ENCODE peak calls at places on chromosome 1, in eight cellular contexts. R is NCI-H1694 treated with DMSO at 0.1 percent for 48 hours; C is germinal center; P is heart left ventricle; M is CD8-positive, alpha-beta T cell; J is progenitor cell of endocrine pancreas; U is esophagus squamous epithelium; Z is islet precursor cell. K is an unnamed sample.

GRCh38 chr1:205502992-205503391 is 1.5 kb upstream of the CDK18 start:
- DNase-seq in R (no peak), C (no peak), P (no peak), M (no peak), J (no peak), U (no peak), Z (no peak), K (no peak)

GRCh38 chr1:23389846-23390321 is 20.2 kb upstream of the ZNF436 start:
- DNase-seq in R (no peak), C (no peak), P (no peak), M (no peak), J (no peak), U (no peak), Z (no peak), K (no peak)

GRCh38 chr1:21232044-21232443 is 55.3 kb upstream of the EIF4G3 start:
- DNase-seq in R (peak; percentile 39), C (peak; percentile 45), P (no peak), M (no peak), J (peak; percentile 31), U (no peak), Z (no peak), K (peak; percentile 64)

GRCh38 chr1:229874609-229875008 is 192.4 kb upstream of the GALNT2 start:
- DNase-seq in R (no peak), C (no peak), P (no peak), M (no peak), J (no peak), U (no peak), Z (no peak), K (no peak)

GRCh38 chr1:235646463-235646862 is 3.1 kb downstream of the GNG4 start:
- DNase-seq in R (no peak), C (no peak), P (no peak), M (no peak), J (no peak), U (no peak), Z (peak; percentile 44), K (no peak)

GRCh38 chr1:227317541-227318002 is 720 bp downstream of the CDC42BPA start:
- DNase-seq in R (peak; percentile 54), C (no peak), P (peak; percentile 47), M (no peak), J (peak; percentile 45), U (no peak), Z (peak; percentile 82), K (peak; percentile 65)

GRCh38 chr1:93506140-93506539 is 58.2 kb downstream of the FNBP1L start:
- DNase-seq in R (no peak), C (no peak), P (no peak), M (no peak), J (no peak), U (no peak), Z (no peak), K (no peak)

GRCh38 chr1:25664357-25664796 is 47.8 kb downstream of the MAN1C1 start:
- DNase-seq in R (no peak), C (no peak), P (no peak), M (no peak), J (no peak), U (no peak), Z (no peak), K (no peak)

GRCh38 chr1:69523032-69523431 is 44.7 kb upstream of the LRRC7 start:
- DNase-seq in R (no peak), C (no peak), P (no peak), M (no peak), J (no peak), U (no peak), Z (no peak), K (peak; percentile 76)

GRCh38 chr1:178564086-178564782 is 51.3 kb downstream of the TEX35 start:
- DNase-seq in R (no peak), C (no peak), P (no peak), M (no peak), J (no peak), U (no peak), Z (no peak), K (no peak)

GRCh38 chr1:13516606-13517005 is 2.8 kb upstream of the LRRC38 start:
- DNase-seq in R (no peak), C (no peak), P (no peak), M (no peak), J (no peak), U (no peak), Z (no peak), K (no peak)

GRCh38 chr1:58346076-58346435 is 200.5 kb downstream of the OMA1 start:
- DNase-seq in R (no peak), C (no peak), P (no peak), M (no peak), J (no peak), U (no peak), Z (no peak), K (no peak)

GRCh38 chr1:74570797-74571492 is 58.5 kb upstream of the LRRC53 start:
- DNase-seq in R (peak; percentile 94), C (no peak), P (no peak), M (no peak), J (no peak), U (no peak), Z (peak; percentile 63), K (no peak)

GRCh38 chr1:47944561-47944960 is 52.6 kb downstream of the TRABD2B start:
- DNase-seq in R (no peak), C (no peak), P (no peak), M (no peak), J (no peak), U (no peak), Z (no peak), K (peak; percentile 27)

GRCh38 chr1:202197670-202198359 is 4.2 kb downstream of the LGR6 start:
- DNase-seq in R (no peak), C (no peak), P (no peak), M (peak; percentile 54), J (no peak), U (no peak), Z (no peak), K (no peak)

GRCh38 chr1:16986596-16987361 is 6.4 kb upstream of the MFAP2 start:
- DNase-seq in R (no peak), C (no peak), P (no peak), M (no peak), J (no peak), U (no peak), Z (peak; percentile 75), K (no peak)

GRCh38 chr1:6638226-6638625 is 13.6 kb downstream of the THAP3 start:
- DNase-seq in R (no peak), C (no peak), P (peak; percentile 84), M (no peak), J (no peak), U (no peak), Z (no peak), K (no peak)

GRCh38 chr1:245322673-245323072 is 167.9 kb downstream of the KIF26B start:
- DNase-seq in R (no peak), C (no peak), P (no peak), M (no peak), J (no peak), U (no peak), Z (no peak), K (no peak)

GRCh38 chr1:164958995-164959788 is 397.3 kb downstream of the LMX1A start:
- DNase-seq in R (no peak), C (no peak), P (peak; percentile 32), M (no peak), J (no peak), U (no peak), Z (no peak), K (no peak)

GRCh38 chr1:172895050-172895460 is 155.7 kb downstream of the TNFSF18 start:
- DNase-seq in R (no peak), C (peak; percentile 20), P (no peak), M (peak; percentile 25), J (no peak), U (no peak), Z (no peak), K (peak; percentile 74)

GRCh38 chr1:230215049-230215448 is 148.0 kb downstream of the GALNT2 start:
- DNase-seq in R (no peak), C (no peak), P (peak; percentile 78), M (no peak), J (no peak), U (no peak), Z (peak; percentile 67), K (peak; percentile 86)

GRCh38 chr1:2607681-2608041 is 21.1 kb downstream of the PRXL2B start:
- DNase-seq in R (no peak), C (no peak), P (peak; percentile 72), M (no peak), J (no peak), U (no peak), Z (no peak), K (peak; percentile 5)

GRCh38 chr1:56578664-56578962 is 750 bp downstream of the PLPP3 start:
- DNase-seq in R (no peak), C (peak; percentile 46), P (no peak), M (no peak), J (no peak), U (no peak), Z (no peak), K (no peak)

GRCh38 chr1:225498539-225499135 is 70.8 kb upstream of the LBR start:
- DNase-seq in R (no peak), C (no peak), P (no peak), M (no peak), J (no peak), U (no peak), Z (no peak), K (peak; percentile 59)

GRCh38 chr1:230130172-230130944 is 63.3 kb downstream of the GALNT2 start:
- DNase-seq in R (no peak), C (no peak), P (no peak), M (no peak), J (no peak), U (no peak), Z (no peak), K (no peak)

GRCh38 chr1:75472089-75472970 is 138.6 kb downstream of the SLC44A5 start:
- DNase-seq in R (no peak), C (no peak), P (no peak), M (no peak), J (no peak), U (no peak), Z (no peak), K (no peak)

GRCh38 chr1:222375656-222376055 is 172.2 kb downstream of the HHIPL2 start:
- DNase-seq in R (no peak), C (no peak), P (no peak), M (no peak), J (no peak), U (no peak), Z (no peak), K (no peak)

GRCh38 chr1:154429118-154429517 is 24.0 kb downstream of the IL6R start:
- DNase-seq in R (no peak), C (no peak), P (no peak), M (no peak), J (no peak), U (no peak), Z (no peak), K (no peak)

GRCh38 chr1:161198206-161198876 is 513 bp downstream of the ADAMTS4 start:
- DNase-seq in R (no peak), C (no peak), P (peak; percentile 49), M (no peak), J (peak; percentile 38), U (no peak), Z (peak; percentile 82), K (peak; percentile 50)

GRCh38 chr1:17648457-17649145 is 106.5 kb upstream of the ACTL8 start:
- DNase-seq in R (no peak), C (no peak), P (no peak), M (peak; percentile 7), J (no peak), U (no peak), Z (no peak), K (no peak)

GRCh38 chr1:95467036-95467435 is 233.0 kb downstream of the RWDD3 start:
- DNase-seq in R (peak; percentile 29), C (no peak), P (no peak), M (no peak), J (no peak), U (no peak), Z (no peak), K (no peak)

GRCh38 chr1:24901791-24902470 is 28.1 kb downstream of the RUNX3 start:
- DNase-seq in R (no peak), C (no peak), P (no peak), M (no peak), J (no peak), U (no peak), Z (peak; percentile 41), K (no peak)

GRCh38 chr1:26907071-26907922 is 6.5 kb downstream of the NR0B2 start:
- DNase-seq in R (no peak), C (no peak), P (no peak), M (no peak), J (no peak), U (no peak), Z (peak; percentile 99), K (peak; percentile 73)